ENCODE peak calls at places on chromosomes 12 and 14, in ten cellular contexts. One of them, this sample, is unnamed.

GRCh38 chr14:28542040-28542439 is 224.5 kb upstream of the FOXG1 start:
- DNase-seq in BE2C: no peak
- DNase-seq in NCI-H748 treated with DMSO at 0.1 percent for 48 hours: no peak
- DNase-seq in COR-L47: no peak
- DNase-seq in aorta: no peak
- DNase-seq in GM20000: no peak
- DNase-seq in mesenchymal stem cell: no peak
- DNase-seq in psoas muscle: no peak
- DNase-seq in effector memory CD4-positive, alpha-beta T cell: no peak
- DNase-seq in NB4: no peak
- DNase-seq in this sample: no peak

GRCh38 chr14:101330416-101331140 is 230.7 kb upstream of the DIO3 start:
- DNase-seq in BE2C: no peak
- DNase-seq in NCI-H748 treated with DMSO at 0.1 percent for 48 hours: no peak
- DNase-seq in COR-L47: no peak
- DNase-seq in aorta: no peak
- DNase-seq in GM20000: no peak
- DNase-seq in mesenchymal stem cell: no peak
- DNase-seq in psoas muscle: no peak
- DNase-seq in effector memory CD4-positive, alpha-beta T cell: no peak
- DNase-seq in NB4: no peak
- DNase-seq in this sample: no peak

GRCh38 chr12:132444283-132444682 is 45.7 kb upstream of the FBRSL1 start:
- DNase-seq in BE2C: no peak
- DNase-seq in NCI-H748 treated with DMSO at 0.1 percent for 48 hours: no peak
- DNase-seq in COR-L47: no peak
- DNase-seq in aorta: no peak
- DNase-seq in GM20000: no peak
- DNase-seq in mesenchymal stem cell: no peak
- DNase-seq in psoas muscle: no peak
- DNase-seq in effector memory CD4-positive, alpha-beta T cell: no peak
- DNase-seq in NB4: no peak
- DNase-seq in this sample: no peak

GRCh38 chr12:52867636-52868035 is 18.8 kb upstream of the KRT78 start:
- DNase-seq in BE2C: no peak
- DNase-seq in NCI-H748 treated with DMSO at 0.1 percent for 48 hours: no peak
- DNase-seq in COR-L47: no peak
- DNase-seq in aorta: peak; percentile 88
- DNase-seq in GM20000: no peak
- DNase-seq in mesenchymal stem cell: no peak
- DNase-seq in psoas muscle: peak; percentile 77
- DNase-seq in effector memory CD4-positive, alpha-beta T cell: no peak
- DNase-seq in NB4: no peak
- DNase-seq in this sample: peak; percentile 11

GRCh38 chr12:23831739-23832138 is 117.7 kb downstream of the SOX5 start:
- DNase-seq in BE2C: no peak
- DNase-seq in NCI-H748 treated with DMSO at 0.1 percent for 48 hours: no peak
- DNase-seq in COR-L47: no peak
- DNase-seq in aorta: no peak
- DNase-seq in GM20000: no peak
- DNase-seq in mesenchymal stem cell: no peak
- DNase-seq in psoas muscle: no peak
- DNase-seq in effector memory CD4-positive, alpha-beta T cell: no peak
- DNase-seq in NB4: no peak
- DNase-seq in this sample: no peak

GRCh38 chr12:105935981-105936380 is 202.8 kb downstream of the NUAK1 start:
- DNase-seq in BE2C: no peak
- DNase-seq in NCI-H748 treated with DMSO at 0.1 percent for 48 hours: no peak
- DNase-seq in COR-L47: no peak
- DNase-seq in aorta: no peak
- DNase-seq in GM20000: no peak
- DNase-seq in mesenchymal stem cell: peak; percentile 50
- DNase-seq in psoas muscle: no peak
- DNase-seq in effector memory CD4-positive, alpha-beta T cell: no peak
- DNase-seq in NB4: no peak
- DNase-seq in this sample: no peak

GRCh38 chr12:53844989-53845836 is 93.4 kb upstream of the HOXC13 start:
- DNase-seq in BE2C: no peak
- DNase-seq in NCI-H748 treated with DMSO at 0.1 percent for 48 hours: no peak
- DNase-seq in COR-L47: no peak
- DNase-seq in aorta: no peak
- DNase-seq in GM20000: no peak
- DNase-seq in mesenchymal stem cell: no peak
- DNase-seq in psoas muscle: no peak
- DNase-seq in effector memory CD4-positive, alpha-beta T cell: no peak
- DNase-seq in NB4: no peak
- DNase-seq in this sample: no peak

GRCh38 chr14:48398675-48399282 is 723.4 kb upstream of the MDGA2 start:
- DNase-seq in BE2C: peak; percentile 36
- DNase-seq in NCI-H748 treated with DMSO at 0.1 percent for 48 hours: peak; percentile 32
- DNase-seq in COR-L47: peak; percentile 32
- DNase-seq in aorta: no peak
- DNase-seq in GM20000: peak; percentile 12
- DNase-seq in mesenchymal stem cell: peak; percentile 68
- DNase-seq in psoas muscle: no peak
- DNase-seq in effector memory CD4-positive, alpha-beta T cell: no peak
- DNase-seq in NB4: peak; percentile 57
- DNase-seq in this sample: peak; percentile 21

GRCh38 chr14:75372260-75372659 is 55.6 kb upstream of the JDP2 start:
- DNase-seq in BE2C: no peak
- DNase-seq in NCI-H748 treated with DMSO at 0.1 percent for 48 hours: no peak
- DNase-seq in COR-L47: no peak
- DNase-seq in aorta: no peak
- DNase-seq in GM20000: no peak
- DNase-seq in mesenchymal stem cell: no peak
- DNase-seq in psoas muscle: peak; percentile 66
- DNase-seq in effector memory CD4-positive, alpha-beta T cell: no peak
- DNase-seq in NB4: no peak
- DNase-seq in this sample: no peak

GRCh38 chr14:51211149-51211548 is 28.9 kb upstream of the TMX1 start:
- DNase-seq in BE2C: peak; percentile 24
- DNase-seq in NCI-H748 treated with DMSO at 0.1 percent for 48 hours: peak; percentile 64
- DNase-seq in COR-L47: peak; percentile 75
- DNase-seq in aorta: no peak
- DNase-seq in GM20000: no peak
- DNase-seq in mesenchymal stem cell: no peak
- DNase-seq in psoas muscle: no peak
- DNase-seq in effector memory CD4-positive, alpha-beta T cell: no peak
- DNase-seq in NB4: no peak
- DNase-seq in this sample: peak; percentile 78

GRCh38 chr12:40980346-40981005 is 207.6 kb upstream of the PDZRN4 start:
- DNase-seq in BE2C: no peak
- DNase-seq in NCI-H748 treated with DMSO at 0.1 percent for 48 hours: no peak
- DNase-seq in COR-L47: no peak
- DNase-seq in aorta: no peak
- DNase-seq in GM20000: no peak
- DNase-seq in mesenchymal stem cell: no peak
- DNase-seq in psoas muscle: no peak
- DNase-seq in effector memory CD4-positive, alpha-beta T cell: no peak
- DNase-seq in NB4: no peak
- DNase-seq in this sample: no peak

GRCh38 chr12:56658921-56659320 is 13.1 kb upstream of the ATP5F1B start:
- DNase-seq in BE2C: no peak
- DNase-seq in NCI-H748 treated with DMSO at 0.1 percent for 48 hours: no peak
- DNase-seq in COR-L47: no peak
- DNase-seq in aorta: no peak
- DNase-seq in GM20000: peak; percentile 45
- DNase-seq in mesenchymal stem cell: no peak
- DNase-seq in psoas muscle: no peak
- DNase-seq in effector memory CD4-positive, alpha-beta T cell: no peak
- DNase-seq in NB4: peak; percentile 64
- DNase-seq in this sample: no peak

GRCh38 chr14:96051231-96051630 is 12.1 kb downstream of the C14orf132 start:
- DNase-seq in BE2C: no peak
- DNase-seq in NCI-H748 treated with DMSO at 0.1 percent for 48 hours: no peak
- DNase-seq in COR-L47: no peak
- DNase-seq in aorta: no peak
- DNase-seq in GM20000: no peak
- DNase-seq in mesenchymal stem cell: no peak
- DNase-seq in psoas muscle: no peak
- DNase-seq in effector memory CD4-positive, alpha-beta T cell: no peak
- DNase-seq in NB4: no peak
- DNase-seq in this sample: no peak

GRCh38 chr12:15276088-15276698 is 46.1 kb upstream of the PTPRO start:
- DNase-seq in BE2C: peak; percentile 37
- DNase-seq in NCI-H748 treated with DMSO at 0.1 percent for 48 hours: peak; percentile 45
- DNase-seq in COR-L47: no peak
- DNase-seq in aorta: no peak
- DNase-seq in GM20000: no peak
- DNase-seq in mesenchymal stem cell: peak; percentile 51
- DNase-seq in psoas muscle: no peak
- DNase-seq in effector memory CD4-positive, alpha-beta T cell: no peak
- DNase-seq in NB4: peak; percentile 29
- DNase-seq in this sample: peak; percentile 41

GRCh38 chr14:65290830-65291229 is 121.7 kb upstream of the FUT8 start:
- DNase-seq in BE2C: no peak
- DNase-seq in NCI-H748 treated with DMSO at 0.1 percent for 48 hours: no peak
- DNase-seq in COR-L47: no peak
- DNase-seq in aorta: no peak
- DNase-seq in GM20000: no peak
- DNase-seq in mesenchymal stem cell: peak; percentile 77
- DNase-seq in psoas muscle: no peak
- DNase-seq in effector memory CD4-positive, alpha-beta T cell: no peak
- DNase-seq in NB4: peak; percentile 97
- DNase-seq in this sample: no peak

GRCh38 chr12:43540474-43540873 is 11.5 kb downstream of the ADAMTS20 start:
- DNase-seq in BE2C: no peak
- DNase-seq in NCI-H748 treated with DMSO at 0.1 percent for 48 hours: no peak
- DNase-seq in COR-L47: no peak
- DNase-seq in aorta: no peak
- DNase-seq in GM20000: no peak
- DNase-seq in mesenchymal stem cell: no peak
- DNase-seq in psoas muscle: no peak
- DNase-seq in effector memory CD4-positive, alpha-beta T cell: no peak
- DNase-seq in NB4: no peak
- DNase-seq in this sample: no peak

This sample was measured in NCI-H510A treated with DMSO at 0.1 percent for 48 hours.